ENCODE peak calls at places on chromosomes 6 and 20, in four cellular contexts. J is WTC11, Y is HepG2, W is K562. B is an unnamed sample.

GRCh38 chr6:160714731-160715130 is 12.7 kb downstream of the PLG start:
- DNase-seq in W (no peak), J (no peak), Y (no peak), B (no peak)

GRCh38 chr6:159075506-159076100 is 30.8 kb upstream of the TAGAP start:
- DNase-seq in W (no peak), J (no peak), Y (no peak), B (no peak)

GRCh38 chr20:26218301-26218700 is 521.6 kb upstream of the ZNF337 start:
- DNase-seq in Y (no peak), J (no peak), W (no peak), B (no peak)

GRCh38 chr20:22582960-22583772 is 1.2 kb downstream of the FOXA2 start:
- DNase-seq in W (no peak), Y (peak; percentile 36), J (peak; percentile 41), B (no peak)

GRCh38 chr6:30323806-30324205 is 2.9 kb upstream of the TRIM39 start:
- DNase-seq in J (no peak), W (peak; percentile 34), Y (no peak), B (no peak)

GRCh38 chr6:2817778-2818443 is 23.8 kb downstream of the SERPINB1 start:
- DNase-seq in J (no peak), W (no peak), Y (no peak), B (no peak)

GRCh38 chr6:52403627-52404026 is 16.5 kb upstream of the EFHC1 start:
- DNase-seq in Y (no peak), J (no peak), W (no peak), B (no peak)

GRCh38 chr20:52192296-52193007 is 873 bp upstream of the ZFP64 start:
- DNase-seq in Y (peak; percentile 83), W (peak; percentile 71), J (no peak), B (no peak)

GRCh38 chr20:7151666-7152065 is 384.2 kb downstream of the BMP2 start:
- DNase-seq in J (no peak), W (no peak), Y (no peak), B (no peak)

GRCh38 chr20:24737212-24737850 is 211.7 kb upstream of the CST7 start:
- DNase-seq in J (no peak), W (no peak), Y (no peak), B (no peak)

GRCh38 chr6:149834513-149835481 is 29.4 kb downstream of the LRP11 start:
- DNase-seq in Y (peak; percentile 64), J (peak; percentile 69), W (peak; percentile 65), B (peak; percentile 69)

GRCh38 chr20:62058941-62059340 is 6.7 kb downstream of the TAF4 start:
- DNase-seq in W (no peak), Y (no peak), J (no peak), B (no peak)

GRCh38 chr6:19538086-19538485 is 299.1 kb upstream of the ID4 start:
- DNase-seq in Y (no peak), W (no peak), J (peak; percentile 26), B (no peak)

GRCh38 chr20:44092551-44093248 is 94.3 kb downstream of the JPH2 start:
- DNase-seq in W (no peak), Y (peak; percentile 27), J (no peak), B (no peak)

GRCh38 chr6:13425270-13425905 is 62.0 kb downstream of the GFOD1 start:
- DNase-seq in Y (no peak), W (no peak), J (no peak), B (no peak)

GRCh38 chr20:59829415-59830106 is 103.9 kb downstream of the SYCP2 start:
- DNase-seq in Y (no peak), J (no peak), W (no peak), B (no peak)

GRCh38 chr6:125114248-125114858 is 39.2 kb upstream of the TPD52L1 start:
- DNase-seq in Y (peak; percentile 43), W (no peak), J (peak; percentile 42), B (peak; percentile 27)

GRCh38 chr6:10531513-10531912 is 10.4 kb downstream of the GCNT2 start:
- DNase-seq in W (no peak), Y (no peak), J (no peak), B (no peak)

GRCh38 chr6:31945507-31946369 is at the start of gene CFB:
- DNase-seq in J (peak; percentile 44), W (peak; percentile 8), Y (peak; percentile 100), B (no peak)

GRCh38 chr6:125124250-125124777 is 29.3 kb upstream of the TPD52L1 start:
- DNase-seq in W (no peak), Y (peak; percentile 17), J (no peak), B (no peak)

GRCh38 chr6:149410557-149410956 is 10.5 kb downstream of the SUMO4 start:
- DNase-seq in Y (no peak), J (no peak), W (no peak), B (no peak)

GRCh38 chr6:106967936-106968555 is 6.5 kb downstream of the CD24 start:
- DNase-seq in W (no peak), J (no peak), Y (no peak), B (no peak)
- TF ChIP-seq SP1 in W (no peak), J (no peak), Y (no peak), B (no peak)

DNA sequence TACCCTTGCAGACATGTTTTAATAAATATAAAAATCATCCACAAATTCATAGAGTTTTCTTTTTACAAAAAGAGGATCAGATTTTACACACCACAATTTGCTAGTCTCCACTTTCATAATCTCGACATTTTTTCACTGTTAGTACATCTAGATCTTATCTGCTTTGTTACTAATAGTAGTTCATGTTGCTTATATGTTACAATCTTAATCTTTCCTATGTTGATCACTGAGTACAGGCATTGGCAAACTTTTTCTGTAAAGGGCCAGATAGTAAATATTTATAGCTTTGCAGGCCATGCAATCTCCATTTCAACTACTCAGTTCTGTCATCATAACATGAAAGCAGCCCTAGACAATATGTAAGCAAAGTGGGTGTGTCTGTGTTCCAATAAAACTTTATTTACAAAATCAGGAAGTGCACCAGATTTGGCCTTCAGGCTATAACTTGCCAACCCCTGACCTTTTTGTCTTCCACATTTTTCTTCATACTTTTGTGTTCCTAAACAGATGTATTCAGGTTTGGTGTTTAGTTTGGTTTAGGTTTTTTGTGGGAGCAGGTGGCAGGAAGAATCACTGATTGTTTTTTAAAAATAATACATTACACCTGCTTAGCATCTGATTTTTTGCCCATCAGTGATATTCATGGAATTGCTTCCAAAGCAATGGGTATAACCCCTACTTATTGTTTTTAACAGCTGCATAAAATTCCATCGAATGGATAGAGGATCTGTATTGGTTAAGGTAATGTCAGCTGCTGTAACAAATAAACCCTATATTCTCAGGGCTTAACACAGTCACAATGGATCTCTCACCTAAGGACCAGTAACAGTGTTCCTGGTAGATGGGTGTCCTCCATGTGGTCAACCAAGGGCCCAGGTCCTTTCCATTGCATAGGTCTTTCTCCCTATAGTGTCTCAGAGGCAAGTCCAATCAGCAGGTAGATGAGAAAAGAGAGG is 61.2 kb downstream of the EYA2 start:
- DNase-seq in W (no peak), J (no peak), Y (no peak), B (no peak)
- TF ChIP-seq ELF4 in W (no peak), J (no peak), Y (no peak), B (no peak)

DNA sequence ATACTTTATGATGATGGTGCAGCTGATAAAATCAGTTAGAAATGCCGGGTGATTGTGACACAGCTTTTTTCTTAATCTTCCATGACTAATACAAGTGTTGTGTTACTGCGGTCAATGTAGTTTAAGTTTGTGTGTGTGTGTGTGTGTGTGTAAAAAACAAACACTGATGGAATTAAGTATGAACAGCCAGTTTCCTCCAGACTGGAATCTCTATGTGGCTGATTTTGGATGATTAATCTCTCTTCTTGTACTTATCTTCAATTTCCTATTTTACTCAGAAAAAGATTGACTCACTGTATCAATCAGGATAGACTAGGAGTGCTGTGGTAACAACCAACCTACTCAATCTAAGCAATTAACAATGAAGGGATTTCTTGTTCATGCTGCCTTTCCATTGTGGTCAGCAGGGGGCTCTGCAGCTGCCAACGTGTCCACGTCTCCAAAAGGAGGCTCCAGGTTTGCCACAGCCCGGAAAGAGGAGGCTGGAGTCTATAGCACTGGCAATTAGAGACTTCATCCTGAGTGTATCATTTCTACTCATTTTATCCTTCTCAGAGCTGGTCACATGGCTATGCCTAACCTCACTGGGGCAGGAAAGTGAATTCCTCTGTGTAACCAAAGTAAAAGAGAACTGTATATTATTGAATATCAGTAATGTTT is 107.7 kb downstream of the CD109 start:
- DNase-seq in J (peak; percentile 68), W (peak; percentile 27), Y (peak; percentile 35), B (peak; percentile 68)
- TF ChIP-seq SP1 in J (no peak), W (no peak), Y (no peak), B (no peak)

GRCh38 chr20:50121858-50122271 is 8.9 kb upstream of the UBE2V1 start:
- DNase-seq in J (no peak), Y (no peak), W (peak; percentile 67), B (peak; percentile 42)

GRCh38 chr20:50122763-50123162 is 9.8 kb upstream of the UBE2V1 start:
- DNase-seq in W (no peak), Y (no peak), J (no peak), B (no peak)

GRCh38 chr20:50118203-50118602 is 5.3 kb upstream of the UBE2V1 start:
- DNase-seq in W (no peak), J (no peak), Y (no peak), B (no peak)

GRCh38 chr20:50123418-50123817 is 10.5 kb upstream of the UBE2V1 start:
- DNase-seq in W (no peak), Y (no peak), J (no peak), B (no peak)

GRCh38 chr20:50120935-50121693 is 8.2 kb upstream of the UBE2V1 start:
- DNase-seq in Y (peak; percentile 84), J (peak; percentile 70), W (no peak), B (peak; percentile 42)
- TF ChIP-seq ELF4 in Y (no peak), J (no peak), W (no peak), B (no peak)

DNA sequence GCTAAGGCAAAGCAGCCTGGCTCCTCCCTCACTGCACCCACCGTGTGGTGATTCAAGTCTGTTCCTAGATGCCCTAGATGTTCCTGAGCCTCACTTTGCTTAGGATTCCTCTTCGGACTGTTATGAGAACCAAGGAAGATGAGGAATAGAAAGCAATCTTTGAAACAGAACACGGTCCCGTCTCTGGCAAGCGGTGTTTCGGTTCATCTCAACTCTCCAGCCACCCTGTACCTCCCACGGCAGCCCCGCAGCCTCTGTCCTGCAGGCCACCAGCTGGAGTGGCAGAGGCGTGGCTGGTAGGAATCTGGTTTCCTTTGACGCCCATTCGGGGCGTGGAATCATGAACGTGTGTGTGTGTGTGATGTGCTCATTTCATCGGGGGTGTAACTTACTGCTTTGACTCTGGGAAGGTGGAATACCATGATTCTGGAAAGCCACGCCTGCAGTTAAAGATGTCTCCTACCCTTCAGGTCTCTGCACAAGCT is 21.3 kb downstream of the PDE10A start:
- DNase-seq in W (no peak), J (no peak), Y (no peak), B (no peak)
- TF ChIP-seq SP1 in W (no peak), J (no peak), Y (no peak), B (no peak)

GRCh38 chr6:56357616-56358373 is 110.4 kb upstream of the COL21A1 start:
- DNase-seq in W (no peak), Y (no peak), J (no peak), B (no peak)
- TF ChIP-seq ELF4 in W (no peak), Y (no peak), J (no peak), B (no peak)

GRCh38 chr20:32634041-32634805 is 39.5 kb downstream of the C20orf203 start:
- DNase-seq in J (no peak), W (peak; percentile 64), Y (no peak), B (no peak)
- TF ChIP-seq SP1 in J (no peak), W (no peak), Y (no peak), B (no peak)

DNA sequence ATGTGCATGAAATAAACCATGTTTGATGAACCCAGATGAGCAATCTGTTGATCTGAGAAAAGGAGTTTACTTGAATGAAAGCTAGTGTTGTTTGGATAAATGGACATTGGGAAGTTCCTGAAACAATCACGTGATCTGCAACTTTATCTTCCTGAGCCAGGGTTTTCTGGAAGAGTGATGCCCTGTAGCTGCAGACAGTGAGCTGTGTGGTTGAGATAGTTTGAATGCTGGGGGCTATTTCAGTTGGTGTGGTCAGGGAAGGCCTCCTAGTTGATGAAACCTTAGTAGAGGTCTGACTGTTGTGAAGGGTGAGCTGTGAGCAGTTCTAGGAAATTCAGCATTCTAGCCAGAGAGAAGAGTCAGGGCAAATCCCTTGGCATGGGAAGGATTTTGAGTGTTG is 643.7 kb downstream of the UTRN start:
- DNase-seq in W (no peak), J (no peak), Y (no peak), B (no peak)
- TF ChIP-seq ELF4 in W (no peak), J (no peak), Y (no peak), B (no peak)

B was measured in HEK293T.